ENCODE peak calls at places on chromosomes 5 and 9, in five cellular contexts. One of them, this sample, is unnamed.

GRCh38 chr9:134564431-134565170 is 77.0 kb upstream of the COL5A1 start:
- DNase-seq in A549: no peak
- DNase-seq in right cardiac atrium: no peak
- DNase-seq in left colon: no peak
- DNase-seq in neural crest cell: no peak
- DNase-seq in this sample: no peak

GRCh38 chr5:128163991-128164390 is 80.4 kb downstream of the SLC12A2 start:
- DNase-seq in A549: no peak
- DNase-seq in right cardiac atrium: no peak
- DNase-seq in left colon: no peak
- DNase-seq in neural crest cell: no peak
- DNase-seq in this sample: no peak

GRCh38 chr9:136762915-136763648 is 1.2 kb downstream of the LCN15 start:
- DNase-seq in A549: peak
- DNase-seq in right cardiac atrium: peak
- DNase-seq in left colon: peak
- DNase-seq in neural crest cell: peak
- DNase-seq in this sample: no peak

GRCh38 chr9:81849631-81850259 is 78.5 kb upstream of the SPATA31D4 start:
- DNase-seq in A549: no peak
- DNase-seq in right cardiac atrium: no peak
- DNase-seq in left colon: peak
- DNase-seq in neural crest cell: no peak
- DNase-seq in this sample: no peak

GRCh38 chr9:4297151-4297794 is 2.6 kb downstream of the GLIS3 start:
- DNase-seq in A549: peak
- DNase-seq in right cardiac atrium: peak
- DNase-seq in left colon: peak
- DNase-seq in neural crest cell: peak
- DNase-seq in this sample: peak

GRCh38 chr9:93575706-93576295 is 583 bp upstream of the PHF2 start:
- DNase-seq in A549: peak
- DNase-seq in right cardiac atrium: peak
- DNase-seq in left colon: peak
- DNase-seq in neural crest cell: no peak
- DNase-seq in this sample: peak

GRCh38 chr5:97135868-97136267 is 6.5 kb downstream of the LIX1 start:
- DNase-seq in A549: no peak
- DNase-seq in right cardiac atrium: no peak
- DNase-seq in left colon: no peak
- DNase-seq in neural crest cell: no peak
- DNase-seq in this sample: no peak

GRCh38 chr9:137638680-137639079 is 19.9 kb downstream of the EHMT1 start:
- DNase-seq in A549: no peak
- DNase-seq in right cardiac atrium: no peak
- DNase-seq in left colon: no peak
- DNase-seq in neural crest cell: no peak
- DNase-seq in this sample: no peak

GRCh38 chr5:1971944-1972343 is 89.2 kb upstream of the IRX4 start:
- DNase-seq in A549: no peak
- DNase-seq in right cardiac atrium: no peak
- DNase-seq in left colon: no peak
- DNase-seq in neural crest cell: no peak
- DNase-seq in this sample: peak

GRCh38 chr5:56097055-56097454 is 102.3 kb upstream of the IL6ST start:
- DNase-seq in A549: no peak
- DNase-seq in right cardiac atrium: no peak
- DNase-seq in left colon: no peak
- DNase-seq in neural crest cell: no peak
- DNase-seq in this sample: no peak

GRCh38 chr9:126454795-126455194 is 128.2 kb downstream of the MVB12B start:
- DNase-seq in A549: no peak
- DNase-seq in right cardiac atrium: no peak
- DNase-seq in left colon: no peak
- DNase-seq in neural crest cell: no peak
- DNase-seq in this sample: no peak

GRCh38 chr9:100445161-100445902 is 18.4 kb downstream of the MSANTD3 start:
- DNase-seq in A549: no peak
- DNase-seq in right cardiac atrium: no peak
- DNase-seq in left colon: no peak
- DNase-seq in neural crest cell: no peak
- DNase-seq in this sample: no peak

GRCh38 chr9:35687972-35688557 is 1.7 kb downstream of the TPM2 start:
- DNase-seq in A549: no peak
- DNase-seq in right cardiac atrium: no peak
- DNase-seq in left colon: no peak
- DNase-seq in neural crest cell: no peak
- DNase-seq in this sample: no peak

GRCh38 chr5:74173260-74173659 is 467.3 kb downstream of the ENC1 start:
- DNase-seq in A549: no peak
- DNase-seq in right cardiac atrium: no peak
- DNase-seq in left colon: no peak
- DNase-seq in neural crest cell: no peak
- DNase-seq in this sample: no peak

GRCh38 chr9:129702563-129702962 is 37.1 kb downstream of the PRRX2 start:
- DNase-seq in A549: peak
- DNase-seq in right cardiac atrium: peak
- DNase-seq in left colon: peak
- DNase-seq in neural crest cell: no peak
- DNase-seq in this sample: peak

GRCh38 chr5:149641000-149641576 is 59.8 kb downstream of the ARHGEF37 start:
- DNase-seq in A549: peak
- DNase-seq in right cardiac atrium: no peak
- DNase-seq in left colon: peak
- DNase-seq in neural crest cell: no peak
- DNase-seq in this sample: peak

GRCh38 chr5:138601444-138601843 is 26.2 kb upstream of the HSPA9 start:
- DNase-seq in A549: peak
- DNase-seq in right cardiac atrium: no peak
- DNase-seq in left colon: no peak
- DNase-seq in neural crest cell: no peak
- DNase-seq in this sample: no peak

GRCh38 chr9:134226221-134226930 is 62.0 kb upstream of the RNU6ATAC start:
- DNase-seq in A549: peak
- DNase-seq in right cardiac atrium: peak
- DNase-seq in left colon: no peak
- DNase-seq in neural crest cell: no peak
- DNase-seq in this sample: peak

GRCh38 chr5:55582256-55582655 is 47.5 kb upstream of the PLPP1 start:
- DNase-seq in A549: no peak
- DNase-seq in right cardiac atrium: no peak
- DNase-seq in left colon: no peak
- DNase-seq in neural crest cell: no peak
- DNase-seq in this sample: no peak

GRCh38 chr9:88300556-88300955 is 87.7 kb upstream of the SPIN1 start:
- DNase-seq in A549: no peak
- DNase-seq in right cardiac atrium: no peak
- DNase-seq in left colon: no peak
- DNase-seq in neural crest cell: no peak
- DNase-seq in this sample: no peak

GRCh38 chr5:141747152-141747640 is 65.2 kb upstream of the ARAP3 start:
- DNase-seq in A549: no peak
- DNase-seq in right cardiac atrium: peak
- DNase-seq in left colon: peak
- DNase-seq in neural crest cell: peak
- DNase-seq in this sample: peak

GRCh38 chr9:113738898-113739604 is 137.1 kb upstream of the ZNF618 start:
- DNase-seq in A549: peak
- DNase-seq in right cardiac atrium: no peak
- DNase-seq in left colon: no peak
- DNase-seq in neural crest cell: no peak
- DNase-seq in this sample: no peak

GRCh38 chr5:82274343-82275266 is 3.5 kb downstream of the RPS23 start:
- DNase-seq in A549: peak
- DNase-seq in right cardiac atrium: peak
- DNase-seq in left colon: no peak
- DNase-seq in neural crest cell: no peak
- DNase-seq in this sample: no peak

GRCh38 chr9:125612616-125613015 is 94.4 kb downstream of the MAPKAP1 start:
- DNase-seq in A549: no peak
- DNase-seq in right cardiac atrium: no peak
- DNase-seq in left colon: no peak
- DNase-seq in neural crest cell: no peak
- DNase-seq in this sample: no peak

GRCh38 chr9:26326473-26327044 is 566.0 kb downstream of the CAAP1 start:
- DNase-seq in A549: peak
- DNase-seq in right cardiac atrium: no peak
- DNase-seq in left colon: peak
- DNase-seq in neural crest cell: peak
- DNase-seq in this sample: peak

GRCh38 chr5:148730272-148730954 is 76.1 kb upstream of the HTR4 start:
- DNase-seq in A549: peak
- DNase-seq in right cardiac atrium: no peak
- DNase-seq in left colon: no peak
- DNase-seq in neural crest cell: no peak
- DNase-seq in this sample: no peak

GRCh38 chr5:133716475-133717183 is 104.3 kb upstream of the FSTL4 start:
- DNase-seq in A549: no peak
- DNase-seq in right cardiac atrium: no peak
- DNase-seq in left colon: no peak
- DNase-seq in neural crest cell: no peak
- DNase-seq in this sample: no peak

GRCh38 chr5:37086466-37087178 is 162.6 kb downstream of the CPLANE1 start:
- DNase-seq in A549: no peak
- DNase-seq in right cardiac atrium: no peak
- DNase-seq in left colon: peak
- DNase-seq in neural crest cell: no peak
- DNase-seq in this sample: no peak

GRCh38 chr5:76084496-76085285 is 1.5 kb downstream of the SV2C start:
- DNase-seq in A549: no peak
- DNase-seq in right cardiac atrium: no peak
- DNase-seq in left colon: no peak
- DNase-seq in neural crest cell: peak
- DNase-seq in this sample: no peak

GRCh38 chr5:151038801-151039238 is 18.4 kb downstream of the GPX3 start:
- DNase-seq in A549: no peak
- DNase-seq in right cardiac atrium: no peak
- DNase-seq in left colon: no peak
- DNase-seq in neural crest cell: no peak
- DNase-seq in this sample: no peak

GRCh38 chr9:41229408-41230401 is 40.6 kb upstream of the ZNG1F start:
- DNase-seq in A549: peak
- DNase-seq in right cardiac atrium: no peak
- DNase-seq in left colon: peak
- DNase-seq in neural crest cell: no peak
- DNase-seq in this sample: no peak

GRCh38 chr5:80711938-80712337 is 57.2 kb upstream of the DHFR start:
- DNase-seq in A549: peak
- DNase-seq in right cardiac atrium: no peak
- DNase-seq in left colon: no peak
- DNase-seq in neural crest cell: peak
- DNase-seq in this sample: no peak

GRCh38 chr5:131423056-131423455 is 159.2 kb downstream of the CDC42SE2 start:
- DNase-seq in A549: peak
- DNase-seq in right cardiac atrium: no peak
- DNase-seq in left colon: no peak
- DNase-seq in neural crest cell: no peak
- DNase-seq in this sample: no peak